ENCODE peak calls at places on chromosomes 4 and X, in six cellular contexts. O is fibroblast of the aortic adventitia, X is DND-41, H is GM23338, Z is heart left ventricle, D is NT2/D1. Q is an unnamed sample.

GRCh38 chrX:149682956-149683947 is 28.6 kb upstream of the MAGEA11 start:
- DNase-seq in H (peak), X (no peak), Z (no peak), O (no peak), D (no peak), Q (peak)

GRCh38 chr4:164138521-164138920 is 615.4 kb upstream of the SMIM31 start:
- DNase-seq in D (no peak), Z (no peak), X (no peak), H (no peak), O (no peak), Q (no peak)

GRCh38 chrX:150507251-150507856 is 61.1 kb upstream of the MTM1 start:
- DNase-seq in D (peak), O (peak), H (peak), X (no peak), Z (no peak), Q (peak)

GRCh38 chr4:84680956-84681355 is 98.0 kb downstream of the CDS1 start:
- DNase-seq in D (no peak), Z (no peak), X (no peak), O (no peak), H (no peak), Q (no peak)

GRCh38 chr4:178140326-178140915 is 698.2 kb upstream of the AGA start:
- DNase-seq in Z (no peak), X (no peak), D (no peak), H (no peak), O (no peak), Q (no peak)

GRCh38 chr4:65510976-65511375 is 159.3 kb downstream of the EPHA5 start:
- DNase-seq in H (no peak), X (no peak), O (peak), Z (no peak), D (no peak), Q (no peak)

GRCh38 chr4:46196086-46196485 is 72.2 kb upstream of the GABRG1 start:
- DNase-seq in Z (no peak), X (no peak), D (no peak), H (peak), O (no peak), Q (no peak)

GRCh38 chr4:3054169-3054759 is 20.1 kb downstream of the HTT-AS start:
- DNase-seq in Z (no peak), X (no peak), D (no peak), O (no peak), H (no peak), Q (no peak)

GRCh38 chrX:133461226-133461625 is 45.9 kb upstream of the GPC4 start:
- DNase-seq in H (no peak), X (no peak), Z (no peak), D (no peak), O (no peak), Q (no peak)

GRCh38 chr4:129218355-129218754 is 122.4 kb downstream of the C4orf33 start:
- DNase-seq in D (no peak), O (peak), Z (peak), H (peak), X (no peak), Q (no peak)

GRCh38 chr4:146161243-146161642 is 14.3 kb upstream of the LSM6 start:
- DNase-seq in Z (no peak), X (no peak), D (no peak), H (no peak), O (no peak), Q (no peak)

DNA sequence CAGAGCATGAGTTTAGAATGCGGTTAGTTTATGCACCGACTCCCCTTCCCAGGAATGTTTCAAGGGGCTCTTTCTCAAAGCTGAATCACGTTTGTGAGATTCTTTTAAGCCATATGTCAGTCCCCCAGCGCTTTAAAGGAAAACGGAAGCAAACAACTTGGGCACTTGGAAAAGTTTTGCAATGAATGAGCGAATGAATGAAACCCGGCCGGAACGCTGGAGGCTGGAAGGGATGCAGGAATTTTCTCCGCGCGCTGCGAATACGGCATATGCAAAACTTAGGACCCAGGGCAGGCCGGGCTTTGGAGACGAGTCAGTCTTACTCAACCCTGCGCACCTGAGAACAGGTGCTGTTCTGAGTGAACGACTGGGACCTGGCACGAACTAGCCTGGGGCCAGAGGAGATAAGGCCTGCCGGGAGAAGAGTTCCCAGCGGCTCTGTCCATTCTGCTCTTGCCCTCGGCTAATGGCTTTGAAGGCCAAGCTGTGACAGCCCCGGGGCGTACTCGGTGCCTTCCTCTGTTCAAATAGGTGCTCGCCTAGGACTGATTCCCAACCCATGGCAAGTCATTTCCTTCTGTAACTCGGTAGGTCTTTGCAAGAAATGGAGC is 763 bp upstream of the NRK start:
- DNase-seq in O (no peak), D (peak), H (peak), X (no peak), Z (no peak), Q (no peak)
- H3K4me3 ChIP-seq in O (no peak), D (peak), H (peak), X (no peak), Z (peak), Q (no peak)

DNA sequence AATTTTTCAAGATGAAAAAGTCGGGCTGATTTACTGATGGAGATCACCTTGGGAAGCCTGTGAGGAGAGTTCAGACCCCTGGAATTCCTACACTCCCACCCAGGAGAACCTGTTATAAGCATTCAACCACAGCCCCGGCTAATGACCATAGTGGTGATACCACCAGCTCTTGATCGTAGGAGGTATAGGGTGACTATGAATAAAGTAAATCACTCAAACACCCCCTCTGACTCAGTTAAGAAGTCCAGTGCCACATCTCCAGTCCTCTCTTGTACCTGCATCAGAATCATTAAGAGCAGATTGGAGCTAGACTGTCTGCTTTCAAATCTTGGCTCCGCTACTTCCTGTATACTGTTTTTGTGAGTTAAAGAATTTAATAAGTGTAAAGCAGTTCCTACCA is 565.0 kb upstream of the DIPK2B start:
- DNase-seq in H (no peak), X (no peak), Z (no peak), D (no peak), O (no peak), Q (no peak)
- H3K4me3 ChIP-seq in H (no peak), X (no peak), Z (peak), D (no peak), O (peak), Q (no peak)

DNA sequence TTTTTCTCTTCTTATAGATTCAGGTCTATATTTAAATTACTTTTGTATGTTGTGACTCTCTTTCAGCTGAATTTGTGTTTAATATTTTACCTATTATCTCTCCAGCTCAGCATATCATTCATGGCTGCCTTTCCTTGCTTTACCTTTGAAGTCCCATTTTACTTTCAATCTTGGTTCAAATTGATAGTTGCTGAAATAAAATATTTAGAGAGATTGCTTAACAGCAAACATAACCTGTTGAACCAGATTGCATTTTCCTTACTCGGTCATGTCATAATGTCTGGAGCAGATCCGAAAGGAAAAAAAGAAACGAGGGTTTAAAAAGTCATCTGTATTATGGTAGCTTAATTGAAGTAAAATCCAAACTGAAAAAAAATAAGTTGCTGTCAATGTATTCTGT is 94.1 kb downstream of the IL1RAPL2 start:
- DNase-seq in O (no peak), Z (no peak), H (no peak), D (no peak), X (no peak), Q (no peak)
- H3K4me3 ChIP-seq in O (no peak), Z (no peak), H (no peak), D (no peak), X (no peak), Q (no peak)

GRCh38 chr4:175633310-175633709 is 178.8 kb downstream of the GPM6A start:
- DNase-seq in D (no peak), H (no peak), Z (no peak), X (no peak), O (no peak), Q (no peak)
- H3K4me3 ChIP-seq in D (no peak), H (no peak), Z (no peak), X (no peak), O (no peak), Q (no peak)

DNA sequence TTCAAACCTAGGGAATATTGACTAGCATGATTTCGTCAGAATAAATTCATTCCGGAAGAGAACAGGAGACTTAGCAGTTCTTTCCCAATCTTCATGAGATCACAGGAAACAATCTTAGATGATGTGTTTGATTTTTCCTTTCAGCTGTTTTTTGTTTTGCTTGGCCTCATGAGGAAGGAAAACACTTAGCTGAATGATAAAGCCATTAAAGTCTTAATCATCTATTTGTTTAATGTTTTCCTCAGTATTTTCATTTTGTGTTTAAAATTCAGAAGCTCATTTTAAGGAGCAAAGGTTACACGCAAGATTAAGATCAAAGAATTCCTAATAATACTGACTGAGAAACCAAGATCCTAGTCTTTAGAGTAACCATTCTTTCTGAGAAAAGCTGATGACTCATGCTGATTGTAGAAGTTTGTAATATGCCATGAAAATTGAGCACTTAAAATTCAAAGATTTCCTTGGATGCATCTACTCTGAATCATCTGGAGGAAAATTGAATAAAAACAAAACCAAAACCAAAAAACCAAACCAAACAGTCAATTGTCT is 15.4 kb upstream of the TBC1D19 start:
- DNase-seq in Z (no peak), O (peak), H (no peak), D (no peak), X (no peak), Q (no peak)
- H3K4me3 ChIP-seq in Z (no peak), O (no peak), H (no peak), D (no peak), X (no peak), Q (no peak)

Q was measured in HAP-1.